ENCODE peak calls at places on chromosomes 3 and 15, in ten cellular contexts. D is tibial nerve, I is aorta, Q is RKO, A is GM12865, P is retina, T is kidney, M is neural crest cell, W is pancreas, J is glomerular endothelial cell. G is an unnamed sample.

GRCh38 chr15:31384568-31384967 is 57.9 kb downstream of the KLF13 start:
- DNase-seq in M (no peak), A (no peak), J (no peak), P (no peak), T (no peak), I (no peak), Q (no peak), D (no peak), W (no peak), G (no peak)

GRCh38 chr3:72161870-72162617 is 377.1 kb upstream of the PROK2 start:
- DNase-seq in W (no peak), D (no peak), P (no peak), I (no peak), Q (peak), T (no peak), A (no peak), M (no peak), J (no peak), G (peak)

GRCh38 chr15:94231728-94232086 is 346 bp downstream of the MCTP2 start:
- DNase-seq in J (no peak), P (peak), I (no peak), Q (peak), T (no peak), M (peak), W (no peak), D (no peak), A (no peak), G (no peak)

GRCh38 chr3:133991637-133992036 is 38.1 kb downstream of the SLCO2A1 start:
- DNase-seq in J (no peak), T (no peak), P (no peak), Q (no peak), M (no peak), D (no peak), A (no peak), I (no peak), W (no peak), G (no peak)

GRCh38 chr15:70358871-70359647 is 261.3 kb upstream of the TLE3 start:
- DNase-seq in I (peak), P (no peak), D (no peak), W (no peak), A (no peak), Q (no peak), M (no peak), J (no peak), T (no peak), G (no peak)

GRCh38 chr15:95247068-95247984 is 1016.0 kb downstream of the MCTP2 start:
- DNase-seq in P (no peak), T (no peak), W (no peak), A (no peak), M (no peak), I (no peak), Q (peak), J (peak), D (no peak), G (no peak)

GRCh38 chr3:42730294-42730693 is 27.7 kb upstream of the HHATL start:
- DNase-seq in P (no peak), M (no peak), A (no peak), D (no peak), T (no peak), J (no peak), W (no peak), Q (no peak), I (no peak), G (no peak)

GRCh38 chr3:62797129-62797528 is 78.1 kb downstream of the CADPS start:
- DNase-seq in A (no peak), M (no peak), I (no peak), J (no peak), Q (no peak), W (no peak), T (no peak), D (no peak), P (peak), G (no peak)

GRCh38 chr15:57251308-57251707 is 125.0 kb upstream of the CGNL1 start:
- DNase-seq in M (no peak), W (no peak), P (no peak), Q (no peak), J (no peak), D (no peak), T (no peak), I (no peak), A (no peak), G (no peak)

GRCh38 chr15:74889882-74890768 is at the start of gene MPI:
- DNase-seq in W (peak), Q (peak), J (no peak), D (peak), P (peak), T (peak), A (peak), M (peak), I (peak), G (peak)

GRCh38 chr15:91225728-91226127 is 125.7 kb downstream of the SV2B start:
- DNase-seq in M (no peak), J (no peak), I (no peak), T (no peak), Q (no peak), P (no peak), D (no peak), W (no peak), A (no peak), G (no peak)

GRCh38 chr3:154779571-154779970 is 300.5 kb upstream of the MME start:
- DNase-seq in Q (no peak), P (no peak), M (no peak), I (no peak), A (no peak), J (no peak), D (no peak), W (no peak), T (no peak), G (no peak)

GRCh38 chr3:175383366-175383765 is 524.2 kb downstream of the NAALADL2 start:
- DNase-seq in T (no peak), A (no peak), M (no peak), W (no peak), P (no peak), Q (no peak), D (no peak), I (no peak), J (no peak), G (no peak)

GRCh38 chr3:84963137-84963536 is 4.3 kb downstream of the CADM2 start:
- DNase-seq in D (no peak), M (no peak), A (no peak), W (no peak), Q (no peak), J (no peak), T (no peak), P (no peak), I (no peak), G (no peak)

GRCh38 chr15:40454904-40455391 is 14.2 kb downstream of the BAHD1 start:
- DNase-seq in D (no peak), I (no peak), Q (peak), T (no peak), P (no peak), W (no peak), J (no peak), M (no peak), A (no peak), G (no peak)

GRCh38 chr15:91872356-91873132 is 19.0 kb downstream of the SLCO3A1 start:
- DNase-seq in M (no peak), Q (no peak), W (no peak), J (no peak), D (no peak), I (no peak), P (no peak), T (no peak), A (no peak), G (no peak)

GRCh38 chr3:100254168-100254777 is 6.5 kb upstream of the TBC1D23 start:
- DNase-seq in P (peak), M (peak), W (no peak), J (no peak), I (peak), D (no peak), T (no peak), A (peak), Q (peak), G (peak)

GRCh38 chr15:68374346-68374745 is 57.6 kb downstream of the ITGA11 start:
- DNase-seq in W (no peak), A (no peak), I (no peak), J (no peak), Q (no peak), D (no peak), P (no peak), T (no peak), M (no peak), G (no peak)

GRCh38 chr3:178099885-178100284 is 436.4 kb upstream of the KCNMB2 start:
- DNase-seq in J (no peak), P (no peak), M (no peak), D (no peak), T (no peak), I (no peak), Q (no peak), W (no peak), A (no peak), G (no peak)

GRCh38 chr3:24067483-24067882 is 122.4 kb downstream of the NR1D2 start:
- DNase-seq in P (no peak), J (no peak), M (no peak), A (no peak), Q (no peak), W (no peak), I (no peak), D (no peak), T (no peak), G (no peak)

GRCh38 chr3:147458995-147459704 is 50.0 kb downstream of the ZIC1 start:
- DNase-seq in P (no peak), A (no peak), J (no peak), Q (no peak), W (no peak), M (no peak), I (no peak), D (no peak), T (no peak), G (no peak)

GRCh38 chr3:117600666-117601065 is 891.1 kb downstream of the TUSC7 start:
- DNase-seq in I (no peak), A (no peak), T (no peak), P (no peak), Q (no peak), M (no peak), W (no peak), D (no peak), J (no peak), G (no peak)

GRCh38 chr15:27679621-27680521 is 419.2 kb downstream of the OCA2 start:
- DNase-seq in P (peak), D (no peak), M (peak), I (no peak), J (no peak), Q (no peak), W (no peak), T (no peak), A (no peak), G (no peak)

GRCh38 chr3:186879776-186880175 is 37.3 kb downstream of the ADIPOQ start:
- DNase-seq in D (no peak), P (no peak), J (no peak), Q (no peak), W (no peak), T (no peak), M (no peak), I (no peak), A (no peak), G (no peak)